ENCODE peak calls at places on chromosomes 11 and 22, in seven cellular contexts. One of them, this sample, is unnamed.

GRCh38 chr11:68107689-68108088 is 13.5 kb downstream of the CHKA start:
- DNase-seq in fibroblast of the aortic adventitia: no peak
- DNase-seq in AG09309: no peak
- DNase-seq in Calu3: no peak
- DNase-seq in left ventricle myocardium inferior: no peak
- DNase-seq in GM23338: no peak
- DNase-seq in stimulated activated CD4-positive, alpha-beta T cell treated with anti-CD3 and anti-CD28 coated beads, Interleukin-2, amount 100 ng/mL, for 24 hours: no peak
- DNase-seq in this sample: no peak

GRCh38 chr11:67731583-67731982 is 57.2 kb upstream of the ALDH3B2 start:
- DNase-seq in fibroblast of the aortic adventitia: no peak
- DNase-seq in AG09309: no peak
- DNase-seq in Calu3: no peak
- DNase-seq in left ventricle myocardium inferior: no peak
- DNase-seq in GM23338: peak
- DNase-seq in stimulated activated CD4-positive, alpha-beta T cell treated with anti-CD3 and anti-CD28 coated beads, Interleukin-2, amount 100 ng/mL, for 24 hours: no peak
- DNase-seq in this sample: no peak

GRCh38 chr11:36214484-36214883 is 74.7 kb downstream of the COMMD9 start:
- DNase-seq in fibroblast of the aortic adventitia: no peak
- DNase-seq in AG09309: no peak
- DNase-seq in Calu3: peak
- DNase-seq in left ventricle myocardium inferior: no peak
- DNase-seq in GM23338: no peak
- DNase-seq in stimulated activated CD4-positive, alpha-beta T cell treated with anti-CD3 and anti-CD28 coated beads, Interleukin-2, amount 100 ng/mL, for 24 hours: no peak
- DNase-seq in this sample: no peak

GRCh38 chr11:43359432-43359818 is 705 bp downstream of the TTC17 start:
- DNase-seq in fibroblast of the aortic adventitia: peak
- DNase-seq in AG09309: no peak
- DNase-seq in Calu3: no peak
- DNase-seq in left ventricle myocardium inferior: no peak
- DNase-seq in GM23338: peak
- DNase-seq in stimulated activated CD4-positive, alpha-beta T cell treated with anti-CD3 and anti-CD28 coated beads, Interleukin-2, amount 100 ng/mL, for 24 hours: no peak
- DNase-seq in this sample: peak

GRCh38 chr22:50570861-50571260 is 7.4 kb downstream of the CPT1B start:
- DNase-seq in fibroblast of the aortic adventitia: no peak
- DNase-seq in AG09309: no peak
- DNase-seq in Calu3: no peak
- DNase-seq in left ventricle myocardium inferior: no peak
- DNase-seq in GM23338: no peak
- DNase-seq in stimulated activated CD4-positive, alpha-beta T cell treated with anti-CD3 and anti-CD28 coated beads, Interleukin-2, amount 100 ng/mL, for 24 hours: no peak
- DNase-seq in this sample: no peak

GRCh38 chr11:109552376-109552775 is 130.4 kb downstream of the C11orf87 start:
- DNase-seq in fibroblast of the aortic adventitia: peak
- DNase-seq in AG09309: no peak
- DNase-seq in Calu3: no peak
- DNase-seq in left ventricle myocardium inferior: no peak
- DNase-seq in GM23338: no peak
- DNase-seq in stimulated activated CD4-positive, alpha-beta T cell treated with anti-CD3 and anti-CD28 coated beads, Interleukin-2, amount 100 ng/mL, for 24 hours: no peak
- DNase-seq in this sample: no peak

GRCh38 chr11:6411594-6412031 is 7.3 kb downstream of the APBB1 start:
- DNase-seq in fibroblast of the aortic adventitia: no peak
- DNase-seq in AG09309: no peak
- DNase-seq in Calu3: no peak
- DNase-seq in left ventricle myocardium inferior: no peak
- DNase-seq in GM23338: no peak
- DNase-seq in stimulated activated CD4-positive, alpha-beta T cell treated with anti-CD3 and anti-CD28 coated beads, Interleukin-2, amount 100 ng/mL, for 24 hours: no peak
- DNase-seq in this sample: no peak

GRCh38 chr11:11074686-11075370 is 217.0 kb upstream of the ZBED5 start:
- DNase-seq in fibroblast of the aortic adventitia: no peak
- DNase-seq in AG09309: no peak
- DNase-seq in Calu3: no peak
- DNase-seq in left ventricle myocardium inferior: no peak
- DNase-seq in GM23338: no peak
- DNase-seq in stimulated activated CD4-positive, alpha-beta T cell treated with anti-CD3 and anti-CD28 coated beads, Interleukin-2, amount 100 ng/mL, for 24 hours: no peak
- DNase-seq in this sample: no peak

GRCh38 chr11:120061761-120062560 is 76.0 kb downstream of the TRIM29 start:
- DNase-seq in fibroblast of the aortic adventitia: peak
- DNase-seq in AG09309: no peak
- DNase-seq in Calu3: no peak
- DNase-seq in left ventricle myocardium inferior: no peak
- DNase-seq in GM23338: peak
- DNase-seq in stimulated activated CD4-positive, alpha-beta T cell treated with anti-CD3 and anti-CD28 coated beads, Interleukin-2, amount 100 ng/mL, for 24 hours: no peak
- DNase-seq in this sample: peak

GRCh38 chr11:127044535-127044934 is 44.0 kb upstream of the KIRREL3 start:
- DNase-seq in fibroblast of the aortic adventitia: no peak
- DNase-seq in AG09309: no peak
- DNase-seq in Calu3: peak
- DNase-seq in left ventricle myocardium inferior: no peak
- DNase-seq in GM23338: no peak
- DNase-seq in stimulated activated CD4-positive, alpha-beta T cell treated with anti-CD3 and anti-CD28 coated beads, Interleukin-2, amount 100 ng/mL, for 24 hours: no peak
- DNase-seq in this sample: no peak

GRCh38 chr11:129620705-129621104 is 194.9 kb upstream of the TMEM45B start:
- DNase-seq in fibroblast of the aortic adventitia: peak
- DNase-seq in AG09309: no peak
- DNase-seq in Calu3: no peak
- DNase-seq in left ventricle myocardium inferior: no peak
- DNase-seq in GM23338: no peak
- DNase-seq in stimulated activated CD4-positive, alpha-beta T cell treated with anti-CD3 and anti-CD28 coated beads, Interleukin-2, amount 100 ng/mL, for 24 hours: no peak
- DNase-seq in this sample: peak

GRCh38 chr11:118448294-118448693 is 12.0 kb downstream of the KMT2A start:
- DNase-seq in fibroblast of the aortic adventitia: peak
- DNase-seq in AG09309: no peak
- DNase-seq in Calu3: no peak
- DNase-seq in left ventricle myocardium inferior: no peak
- DNase-seq in GM23338: no peak
- DNase-seq in stimulated activated CD4-positive, alpha-beta T cell treated with anti-CD3 and anti-CD28 coated beads, Interleukin-2, amount 100 ng/mL, for 24 hours: no peak
- DNase-seq in this sample: no peak

GRCh38 chr22:32043391-32043790 is 330 bp downstream of the SLC5A1 start:
- DNase-seq in fibroblast of the aortic adventitia: no peak
- DNase-seq in AG09309: no peak
- DNase-seq in Calu3: peak
- DNase-seq in left ventricle myocardium inferior: no peak
- DNase-seq in GM23338: no peak
- DNase-seq in stimulated activated CD4-positive, alpha-beta T cell treated with anti-CD3 and anti-CD28 coated beads, Interleukin-2, amount 100 ng/mL, for 24 hours: no peak
- DNase-seq in this sample: no peak

GRCh38 chr11:67314218-67314617 is 10.9 kb downstream of the SSH3 start:
- DNase-seq in fibroblast of the aortic adventitia: no peak
- DNase-seq in AG09309: no peak
- DNase-seq in Calu3: no peak
- DNase-seq in left ventricle myocardium inferior: no peak
- DNase-seq in GM23338: no peak
- DNase-seq in stimulated activated CD4-positive, alpha-beta T cell treated with anti-CD3 and anti-CD28 coated beads, Interleukin-2, amount 100 ng/mL, for 24 hours: no peak
- DNase-seq in this sample: no peak

GRCh38 chr11:79087957-79088318 is 352.9 kb downstream of the TENM4 start:
- DNase-seq in fibroblast of the aortic adventitia: peak
- DNase-seq in AG09309: no peak
- DNase-seq in Calu3: no peak
- DNase-seq in left ventricle myocardium inferior: no peak
- DNase-seq in GM23338: no peak
- DNase-seq in stimulated activated CD4-positive, alpha-beta T cell treated with anti-CD3 and anti-CD28 coated beads, Interleukin-2, amount 100 ng/mL, for 24 hours: no peak
- DNase-seq in this sample: no peak

GRCh38 chr11:8168485-8169257 is at the start of gene RIC3:
- DNase-seq in fibroblast of the aortic adventitia: no peak
- DNase-seq in AG09309: no peak
- DNase-seq in Calu3: no peak
- DNase-seq in left ventricle myocardium inferior: peak
- DNase-seq in GM23338: peak
- DNase-seq in stimulated activated CD4-positive, alpha-beta T cell treated with anti-CD3 and anti-CD28 coated beads, Interleukin-2, amount 100 ng/mL, for 24 hours: peak
- DNase-seq in this sample: peak

GRCh38 chr11:111733655-111734088 is 32.5 kb downstream of the PPP2R1B start:
- DNase-seq in fibroblast of the aortic adventitia: no peak
- DNase-seq in AG09309: no peak
- DNase-seq in Calu3: no peak
- DNase-seq in left ventricle myocardium inferior: no peak
- DNase-seq in GM23338: no peak
- DNase-seq in stimulated activated CD4-positive, alpha-beta T cell treated with anti-CD3 and anti-CD28 coated beads, Interleukin-2, amount 100 ng/mL, for 24 hours: no peak
- DNase-seq in this sample: peak

GRCh38 chr11:45655831-45656230 is 9.6 kb downstream of the CHST1 start:
- DNase-seq in fibroblast of the aortic adventitia: no peak
- DNase-seq in AG09309: no peak
- DNase-seq in Calu3: no peak
- DNase-seq in left ventricle myocardium inferior: no peak
- DNase-seq in GM23338: no peak
- DNase-seq in stimulated activated CD4-positive, alpha-beta T cell treated with anti-CD3 and anti-CD28 coated beads, Interleukin-2, amount 100 ng/mL, for 24 hours: no peak
- DNase-seq in this sample: no peak

GRCh38 chr22:43275545-43275981 is 67.6 kb downstream of the SCUBE1 start:
- DNase-seq in fibroblast of the aortic adventitia: peak
- DNase-seq in AG09309: no peak
- DNase-seq in Calu3: peak
- DNase-seq in left ventricle myocardium inferior: no peak
- DNase-seq in GM23338: peak
- DNase-seq in stimulated activated CD4-positive, alpha-beta T cell treated with anti-CD3 and anti-CD28 coated beads, Interleukin-2, amount 100 ng/mL, for 24 hours: no peak
- DNase-seq in this sample: no peak

GRCh38 chr22:33314316-33314715 is 256.1 kb upstream of the SYN3 start:
- DNase-seq in fibroblast of the aortic adventitia: no peak
- DNase-seq in AG09309: no peak
- DNase-seq in Calu3: no peak
- DNase-seq in left ventricle myocardium inferior: no peak
- DNase-seq in GM23338: no peak
- DNase-seq in stimulated activated CD4-positive, alpha-beta T cell treated with anti-CD3 and anti-CD28 coated beads, Interleukin-2, amount 100 ng/mL, for 24 hours: no peak
- DNase-seq in this sample: no peak

GRCh38 chr22:43886231-43886630 is 5.6 kb downstream of the PNPLA5 start:
- DNase-seq in fibroblast of the aortic adventitia: no peak
- DNase-seq in AG09309: no peak
- DNase-seq in Calu3: no peak
- DNase-seq in left ventricle myocardium inferior: no peak
- DNase-seq in GM23338: no peak
- DNase-seq in stimulated activated CD4-positive, alpha-beta T cell treated with anti-CD3 and anti-CD28 coated beads, Interleukin-2, amount 100 ng/mL, for 24 hours: no peak
- DNase-seq in this sample: no peak

GRCh38 chr11:59615132-59615636 is 390 bp downstream of the OSBP start:
- DNase-seq in fibroblast of the aortic adventitia: no peak
- DNase-seq in AG09309: no peak
- DNase-seq in Calu3: peak
- DNase-seq in left ventricle myocardium inferior: peak
- DNase-seq in GM23338: peak
- DNase-seq in stimulated activated CD4-positive, alpha-beta T cell treated with anti-CD3 and anti-CD28 coated beads, Interleukin-2, amount 100 ng/mL, for 24 hours: peak
- DNase-seq in this sample: peak

This sample was measured in astrocyte of the hippocampus.